ENCODE peak calls at places on chromosome 9, in eight cellular contexts. One of them, this sample, is unnamed.

GRCh38 chr9:105425817-105426433 is 21.9 kb upstream of the FSD1L start:
- DNase-seq in kidney: no peak
- DNase-seq in CD8-positive, alpha-beta T cell: no peak
- DNase-seq in uterus: no peak
- DNase-seq in HepG2: no peak
- DNase-seq in mesothelial cell of epicardium: no peak
- DNase-seq in tibial nerve: no peak
- DNase-seq in hepatocyte: no peak
- DNase-seq in this sample: no peak

GRCh38 chr9:109600142-109600541 is 102.0 kb upstream of the PTPN3 start:
- DNase-seq in CD8-positive, alpha-beta T cell: no peak
- DNase-seq in hepatocyte: peak
- DNase-seq in kidney: no peak
- DNase-seq in mesothelial cell of epicardium: no peak
- DNase-seq in uterus: no peak
- DNase-seq in HepG2: no peak
- DNase-seq in tibial nerve: no peak
- DNase-seq in this sample: no peak

GRCh38 chr9:111198936-111199335 is 131.1 kb downstream of the OR2K2 start:
- DNase-seq in hepatocyte: no peak
- DNase-seq in kidney: no peak
- DNase-seq in HepG2: no peak
- DNase-seq in mesothelial cell of epicardium: no peak
- DNase-seq in tibial nerve: no peak
- DNase-seq in uterus: no peak
- DNase-seq in CD8-positive, alpha-beta T cell: no peak
- DNase-seq in this sample: no peak

GRCh38 chr9:95780121-95780520 is 95.4 kb upstream of the ERCC6L2 start:
- DNase-seq in HepG2: no peak
- DNase-seq in kidney: no peak
- DNase-seq in uterus: no peak
- DNase-seq in mesothelial cell of epicardium: no peak
- DNase-seq in CD8-positive, alpha-beta T cell: no peak
- DNase-seq in hepatocyte: no peak
- DNase-seq in tibial nerve: no peak
- DNase-seq in this sample: no peak

GRCh38 chr9:32589083-32589713 is 16.2 kb upstream of the NDUFB6 start:
- DNase-seq in HepG2: peak
- DNase-seq in kidney: no peak
- DNase-seq in hepatocyte: peak
- DNase-seq in CD8-positive, alpha-beta T cell: no peak
- DNase-seq in uterus: no peak
- DNase-seq in mesothelial cell of epicardium: no peak
- DNase-seq in tibial nerve: no peak
- DNase-seq in this sample: no peak

GRCh38 chr9:18478517-18479361 is 4.8 kb downstream of the ADAMTSL1 start:
- DNase-seq in tibial nerve: no peak
- DNase-seq in HepG2: no peak
- DNase-seq in kidney: no peak
- DNase-seq in hepatocyte: no peak
- DNase-seq in uterus: no peak
- DNase-seq in CD8-positive, alpha-beta T cell: no peak
- DNase-seq in mesothelial cell of epicardium: no peak
- DNase-seq in this sample: no peak

GRCh38 chr9:36443581-36443980 is 43.5 kb upstream of the RNF38 start:
- DNase-seq in tibial nerve: no peak
- DNase-seq in uterus: no peak
- DNase-seq in hepatocyte: no peak
- DNase-seq in mesothelial cell of epicardium: no peak
- DNase-seq in HepG2: no peak
- DNase-seq in kidney: no peak
- DNase-seq in CD8-positive, alpha-beta T cell: no peak
- DNase-seq in this sample: no peak

GRCh38 chr9:18438300-18438925 is 35.5 kb upstream of the ADAMTSL1 start:
- DNase-seq in hepatocyte: peak
- DNase-seq in uterus: peak
- DNase-seq in mesothelial cell of epicardium: peak
- DNase-seq in HepG2: no peak
- DNase-seq in tibial nerve: peak
- DNase-seq in CD8-positive, alpha-beta T cell: no peak
- DNase-seq in kidney: peak
- DNase-seq in this sample: peak

GRCh38 chr9:105637787-105638395 is 24.4 kb upstream of the TAL2 start:
- DNase-seq in HepG2: no peak
- DNase-seq in mesothelial cell of epicardium: no peak
- DNase-seq in tibial nerve: no peak
- DNase-seq in kidney: no peak
- DNase-seq in hepatocyte: no peak
- DNase-seq in CD8-positive, alpha-beta T cell: no peak
- DNase-seq in uterus: no peak
- DNase-seq in this sample: no peak

GRCh38 chr9:81293651-81294050 is 395.7 kb downstream of the TLE1 start:
- DNase-seq in HepG2: no peak
- DNase-seq in kidney: no peak
- DNase-seq in mesothelial cell of epicardium: no peak
- DNase-seq in uterus: no peak
- DNase-seq in tibial nerve: no peak
- DNase-seq in hepatocyte: no peak
- DNase-seq in CD8-positive, alpha-beta T cell: no peak
- DNase-seq in this sample: no peak

GRCh38 chr9:21160178-21160577 is 6.3 kb downstream of the IFNA21 start:
- DNase-seq in CD8-positive, alpha-beta T cell: no peak
- DNase-seq in hepatocyte: no peak
- DNase-seq in uterus: no peak
- DNase-seq in HepG2: no peak
- DNase-seq in kidney: no peak
- DNase-seq in mesothelial cell of epicardium: no peak
- DNase-seq in tibial nerve: no peak
- DNase-seq in this sample: no peak

GRCh38 chr9:135648494-135649410 is 9.4 kb upstream of the GLT6D1 start:
- DNase-seq in kidney: no peak
- DNase-seq in uterus: no peak
- DNase-seq in mesothelial cell of epicardium: no peak
- DNase-seq in HepG2: no peak
- DNase-seq in CD8-positive, alpha-beta T cell: no peak
- DNase-seq in tibial nerve: no peak
- DNase-seq in hepatocyte: no peak
- DNase-seq in this sample: no peak

GRCh38 chr9:129839324-129840023 is 4.2 kb downstream of the USP20 start:
- DNase-seq in CD8-positive, alpha-beta T cell: no peak
- DNase-seq in HepG2: no peak
- DNase-seq in hepatocyte: no peak
- DNase-seq in kidney: no peak
- DNase-seq in uterus: no peak
- DNase-seq in mesothelial cell of epicardium: no peak
- DNase-seq in tibial nerve: no peak
- DNase-seq in this sample: no peak

GRCh38 chr9:33939924-33940874 is 108.5 kb downstream of the UBAP2 start:
- DNase-seq in CD8-positive, alpha-beta T cell: no peak
- DNase-seq in mesothelial cell of epicardium: no peak
- DNase-seq in HepG2: peak
- DNase-seq in uterus: no peak
- DNase-seq in tibial nerve: no peak
- DNase-seq in kidney: no peak
- DNase-seq in hepatocyte: peak
- DNase-seq in this sample: no peak

GRCh38 chr9:93010056-93010455 is 48.4 kb upstream of the SUSD3 start:
- DNase-seq in mesothelial cell of epicardium: peak
- DNase-seq in kidney: no peak
- DNase-seq in HepG2: no peak
- DNase-seq in uterus: no peak
- DNase-seq in tibial nerve: no peak
- DNase-seq in CD8-positive, alpha-beta T cell: no peak
- DNase-seq in hepatocyte: no peak
- DNase-seq in this sample: no peak

GRCh38 chr9:92061184-92061583 is 54.0 kb downstream of the SPTLC1 start:
- DNase-seq in mesothelial cell of epicardium: no peak
- DNase-seq in kidney: no peak
- DNase-seq in uterus: no peak
- DNase-seq in tibial nerve: no peak
- DNase-seq in CD8-positive, alpha-beta T cell: no peak
- DNase-seq in hepatocyte: no peak
- DNase-seq in HepG2: no peak
- DNase-seq in this sample: no peak

GRCh38 chr9:75088646-75089368 is 493 bp downstream of the OSTF1 start:
- DNase-seq in CD8-positive, alpha-beta T cell: no peak
- DNase-seq in kidney: peak
- DNase-seq in HepG2: peak
- DNase-seq in mesothelial cell of epicardium: peak
- DNase-seq in tibial nerve: peak
- DNase-seq in uterus: peak
- DNase-seq in hepatocyte: peak
- DNase-seq in this sample: peak

GRCh38 chr9:33354651-33355211 is 47.6 kb downstream of the AQP7 start:
- DNase-seq in mesothelial cell of epicardium: no peak
- DNase-seq in kidney: no peak
- DNase-seq in uterus: no peak
- DNase-seq in CD8-positive, alpha-beta T cell: no peak
- DNase-seq in tibial nerve: no peak
- DNase-seq in hepatocyte: no peak
- DNase-seq in HepG2: no peak
- DNase-seq in this sample: no peak

GRCh38 chr9:98195671-98196070 is 3.2 kb upstream of the CORO2A start:
- DNase-seq in kidney: no peak
- DNase-seq in tibial nerve: no peak
- DNase-seq in HepG2: no peak
- DNase-seq in uterus: no peak
- DNase-seq in mesothelial cell of epicardium: no peak
- DNase-seq in hepatocyte: no peak
- DNase-seq in CD8-positive, alpha-beta T cell: no peak
- DNase-seq in this sample: no peak

GRCh38 chr9:120916573-120916972 is 10.0 kb downstream of the TRAF1 start:
- DNase-seq in hepatocyte: peak
- DNase-seq in kidney: peak
- DNase-seq in tibial nerve: peak
- DNase-seq in HepG2: no peak
- DNase-seq in mesothelial cell of epicardium: no peak
- DNase-seq in CD8-positive, alpha-beta T cell: no peak
- DNase-seq in uterus: peak
- DNase-seq in this sample: no peak
- TF ChIP-seq CTCF in hepatocyte: peak
- TF ChIP-seq CTCF in kidney: no peak
- TF ChIP-seq CTCF in tibial nerve: peak
- TF ChIP-seq CTCF in HepG2: peak
- TF ChIP-seq CTCF in mesothelial cell of epicardium: no peak
- TF ChIP-seq CTCF in CD8-positive, alpha-beta T cell: no peak
- TF ChIP-seq CTCF in uterus: no peak
- TF ChIP-seq CTCF in this sample: no peak

GRCh38 chr9:124766815-124767554 is 4.1 kb downstream of the NR6A1 start:
- DNase-seq in tibial nerve: no peak
- DNase-seq in hepatocyte: no peak
- DNase-seq in kidney: no peak
- DNase-seq in mesothelial cell of epicardium: no peak
- DNase-seq in CD8-positive, alpha-beta T cell: no peak
- DNase-seq in HepG2: no peak
- DNase-seq in uterus: no peak
- DNase-seq in this sample: no peak
- TF ChIP-seq CTCF in tibial nerve: no peak
- TF ChIP-seq CTCF in hepatocyte: no peak
- TF ChIP-seq CTCF in kidney: no peak
- TF ChIP-seq CTCF in mesothelial cell of epicardium: no peak
- TF ChIP-seq CTCF in CD8-positive, alpha-beta T cell: no peak
- TF ChIP-seq CTCF in HepG2: no peak
- TF ChIP-seq CTCF in uterus: no peak
- TF ChIP-seq CTCF in this sample: no peak

DNA sequence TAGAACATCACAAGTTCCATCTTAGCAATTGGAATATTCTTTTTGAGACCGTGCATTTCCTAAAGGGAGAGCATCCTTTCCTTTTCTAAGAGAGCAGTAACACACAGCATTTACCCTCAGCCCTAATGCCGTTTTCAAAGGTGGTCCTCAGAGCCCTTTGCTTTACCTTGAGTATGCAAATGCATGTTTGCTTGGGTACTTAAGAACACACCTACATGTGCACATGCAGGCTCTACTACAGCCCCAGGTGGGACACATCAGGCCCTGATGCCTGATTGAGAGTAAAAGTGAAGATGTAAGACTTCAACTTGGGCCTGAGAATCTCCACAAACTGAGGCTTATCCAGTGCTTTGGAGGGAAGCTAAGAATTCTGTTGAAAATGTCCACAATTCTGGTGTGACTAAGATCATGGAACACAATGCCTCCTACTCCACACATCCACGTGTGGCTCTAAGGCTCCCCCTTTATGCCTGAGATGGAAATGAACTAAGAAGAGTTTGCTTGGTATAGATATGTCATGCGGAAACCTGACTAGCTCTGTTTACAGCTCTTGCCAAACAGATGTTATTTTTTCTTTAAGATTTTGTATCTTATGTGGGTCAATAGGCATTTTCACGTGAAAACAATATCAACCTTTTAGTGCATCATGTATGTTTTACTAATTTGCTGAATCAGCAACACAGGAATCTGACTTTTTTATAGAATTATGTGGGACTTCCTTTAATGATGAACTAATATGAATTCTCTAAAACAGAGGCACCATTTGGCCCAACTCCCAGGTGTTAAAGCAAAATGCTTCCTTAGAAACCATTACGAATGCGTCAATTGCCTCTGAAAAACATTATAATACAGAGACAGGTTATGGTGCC is 48.9 kb upstream of the SLC2A8 start:
- DNase-seq in uterus: no peak
- DNase-seq in tibial nerve: no peak
- DNase-seq in HepG2: peak
- DNase-seq in mesothelial cell of epicardium: no peak
- DNase-seq in hepatocyte: peak
- DNase-seq in CD8-positive, alpha-beta T cell: no peak
- DNase-seq in kidney: no peak
- DNase-seq in this sample: no peak
- TF ChIP-seq CTCF in uterus: peak
- TF ChIP-seq CTCF in tibial nerve: peak
- TF ChIP-seq CTCF in HepG2: peak
- TF ChIP-seq CTCF in mesothelial cell of epicardium: no peak
- TF ChIP-seq CTCF in hepatocyte: peak
- TF ChIP-seq CTCF in CD8-positive, alpha-beta T cell: no peak
- TF ChIP-seq CTCF in kidney: peak
- TF ChIP-seq CTCF in this sample: no peak

GRCh38 chr9:137550958-137551655 is 572 bp upstream of the MRPL41 start:
- DNase-seq in hepatocyte: peak
- DNase-seq in tibial nerve: no peak
- DNase-seq in CD8-positive, alpha-beta T cell: no peak
- DNase-seq in HepG2: peak
- DNase-seq in uterus: peak
- DNase-seq in kidney: peak
- DNase-seq in mesothelial cell of epicardium: no peak
- DNase-seq in this sample: peak
- TF ChIP-seq CTCF in hepatocyte: peak
- TF ChIP-seq CTCF in tibial nerve: peak
- TF ChIP-seq CTCF in CD8-positive, alpha-beta T cell: peak
- TF ChIP-seq CTCF in HepG2: peak
- TF ChIP-seq CTCF in uterus: peak
- TF ChIP-seq CTCF in kidney: peak
- TF ChIP-seq CTCF in mesothelial cell of epicardium: peak
- TF ChIP-seq CTCF in this sample: peak

This sample was measured in glutamatergic neuron.